ENCODE peak calls at places on chromosomes 16 and 17, in five cellular contexts. B is epithelial cell of esophagus, Y is transverse colon, T is GM23248, W is body of pancreas. J is an unnamed sample.

GRCh38 chr17:75252039-75252816 is 9.2 kb downstream of the GGA3 start:
- DNase-seq in W (no peak), T (no peak), Y (no peak), B (no peak), J (no peak)

GRCh38 chr17:8332688-8333087 is 7.0 kb upstream of the ODF4 start:
- DNase-seq in Y (no peak), W (no peak), B (no peak), T (no peak), J (no peak)

GRCh38 chr16:64654137-64654652 is 467.7 kb downstream of the CDH11 start:
- DNase-seq in W (no peak), Y (no peak), T (peak; percentile 25), B (no peak), J (no peak)

GRCh38 chr17:22490399-22490798 is 798.1 kb downstream of the KCNJ18 start:
- DNase-seq in T (no peak), W (no peak), Y (no peak), B (no peak), J (no peak)

GRCh38 chr17:74736423-74737298 is at the start of gene RAB37:
- DNase-seq in W (peak; percentile 70), B (no peak), Y (peak; percentile 59), T (peak; percentile 40), J (no peak)

GRCh38 chr16:13863075-13863765 is 56.7 kb upstream of the ERCC4 start:
- DNase-seq in W (no peak), T (no peak), Y (no peak), B (no peak), J (no peak)

GRCh38 chr17:9522074-9522473 is 53.5 kb downstream of the STX8 start:
- DNase-seq in Y (no peak), W (peak; percentile 18), T (peak; percentile 80), B (peak; percentile 64), J (peak; percentile 28)

GRCh38 chr17:65176646-65177409 is 39.7 kb downstream of the RGS9 start:
- DNase-seq in W (no peak), B (no peak), T (no peak), Y (no peak), J (no peak)

GRCh38 chr17:17693253-17693954 is 12.1 kb downstream of the RAI1 start:
- DNase-seq in W (peak; percentile 88), B (peak; percentile 79), Y (peak; percentile 31), T (peak; percentile 37), J (no peak)

GRCh38 chr16:88816736-88817535 is 5.2 kb upstream of the APRT start:
- DNase-seq in B (peak; percentile 71), Y (no peak), T (no peak), W (no peak), J (no peak)

GRCh38 chr16:85366031-85366763 is 246.9 kb upstream of the GSE1 start:
- DNase-seq in W (no peak), Y (no peak), T (no peak), B (peak; percentile 49), J (no peak)

GRCh38 chr17:66098040-66098439 is 93.9 kb downstream of the CEP112 start:
- DNase-seq in W (no peak), B (peak; percentile 15), T (peak; percentile 53), Y (no peak), J (no peak)

J was measured in smooth muscle cell of the brain vasculature.